ENCODE peak calls at places on chromosomes 2 and 18, in five cellular contexts. One of them, this sample, is unnamed.

GRCh38 chr2:127415593-127416485 is 2.4 kb upstream of the PROC start:
- DNase-seq in neuronal stem cell: peak; percentile 58
- DNase-seq in H1: no peak
- DNase-seq in H9: peak; percentile 94
- DNase-seq in IMR-90: no peak
- DNase-seq in this sample: peak; percentile 91

GRCh38 chr2:207046642-207047213 is 107.4 kb downstream of the CPO start:
- DNase-seq in neuronal stem cell: no peak
- DNase-seq in H9: no peak
- DNase-seq in IMR-90: no peak
- DNase-seq in H1: no peak
- DNase-seq in this sample: peak; percentile 26

GRCh38 chr2:230954738-230955137 is 29.7 kb upstream of the GPR55 start:
- DNase-seq in H1: no peak
- DNase-seq in IMR-90: no peak
- DNase-seq in neuronal stem cell: no peak
- DNase-seq in H9: no peak
- DNase-seq in this sample: no peak

GRCh38 chr2:142682528-142682927 is 194.9 kb upstream of the KYNU start:
- DNase-seq in H1: no peak
- DNase-seq in neuronal stem cell: no peak
- DNase-seq in IMR-90: peak; percentile 45
- DNase-seq in H9: no peak
- DNase-seq in this sample: no peak

GRCh38 chr18:27652480-27653121 is 467.5 kb upstream of the CHST9 start:
- DNase-seq in neuronal stem cell: no peak
- DNase-seq in IMR-90: no peak
- DNase-seq in H9: no peak
- DNase-seq in H1: no peak
- DNase-seq in this sample: no peak

GRCh38 chr18:58268849-58269248 is 224.8 kb downstream of the NEDD4L start:
- DNase-seq in neuronal stem cell: no peak
- DNase-seq in H9: no peak
- DNase-seq in IMR-90: peak; percentile 55
- DNase-seq in H1: no peak
- DNase-seq in this sample: peak; percentile 75

GRCh38 chr2:97741251-97741650 is 27.9 kb downstream of the ZAP70 start:
- DNase-seq in IMR-90: no peak
- DNase-seq in H1: no peak
- DNase-seq in H9: no peak
- DNase-seq in neuronal stem cell: no peak
- DNase-seq in this sample: no peak

GRCh38 chr2:232142049-232142448 is 180.5 kb downstream of the DIS3L2 start:
- DNase-seq in neuronal stem cell: peak; percentile 21
- DNase-seq in H1: no peak
- DNase-seq in IMR-90: peak; percentile 31
- DNase-seq in H9: peak; percentile 52
- DNase-seq in this sample: peak; percentile 68

GRCh38 chr2:101766871-101767739 is 69.6 kb downstream of the MAP4K4 start:
- DNase-seq in H1: no peak
- DNase-seq in neuronal stem cell: peak; percentile 81
- DNase-seq in IMR-90: peak; percentile 93
- DNase-seq in H9: no peak
- DNase-seq in this sample: peak; percentile 96

GRCh38 chr18:23822590-23823385 is 133.5 kb downstream of the LAMA3 start:
- DNase-seq in H9: no peak
- DNase-seq in IMR-90: peak; percentile 49
- DNase-seq in neuronal stem cell: no peak
- DNase-seq in H1: no peak
- DNase-seq in this sample: peak; percentile 85

GRCh38 chr2:173750332-173750731 is 214.8 kb downstream of the SP3 start:
- DNase-seq in H1: no peak
- DNase-seq in H9: peak; percentile 53
- DNase-seq in IMR-90: peak; percentile 25
- DNase-seq in neuronal stem cell: peak; percentile 33
- DNase-seq in this sample: peak; percentile 82

GRCh38 chr2:173751245-173751975 is 213.8 kb downstream of the SP3 start:
- DNase-seq in neuronal stem cell: no peak
- DNase-seq in H9: no peak
- DNase-seq in H1: no peak
- DNase-seq in IMR-90: no peak
- DNase-seq in this sample: peak; percentile 24

GRCh38 chr2:173753441-173753840 is 211.7 kb downstream of the SP3 start:
- DNase-seq in neuronal stem cell: no peak
- DNase-seq in H1: no peak
- DNase-seq in H9: no peak
- DNase-seq in IMR-90: no peak
- DNase-seq in this sample: no peak

GRCh38 chr2:173750831-173751230 is 214.3 kb downstream of the SP3 start:
- DNase-seq in H9: no peak
- DNase-seq in H1: no peak
- DNase-seq in IMR-90: no peak
- DNase-seq in neuronal stem cell: no peak
- DNase-seq in this sample: no peak

DNA sequence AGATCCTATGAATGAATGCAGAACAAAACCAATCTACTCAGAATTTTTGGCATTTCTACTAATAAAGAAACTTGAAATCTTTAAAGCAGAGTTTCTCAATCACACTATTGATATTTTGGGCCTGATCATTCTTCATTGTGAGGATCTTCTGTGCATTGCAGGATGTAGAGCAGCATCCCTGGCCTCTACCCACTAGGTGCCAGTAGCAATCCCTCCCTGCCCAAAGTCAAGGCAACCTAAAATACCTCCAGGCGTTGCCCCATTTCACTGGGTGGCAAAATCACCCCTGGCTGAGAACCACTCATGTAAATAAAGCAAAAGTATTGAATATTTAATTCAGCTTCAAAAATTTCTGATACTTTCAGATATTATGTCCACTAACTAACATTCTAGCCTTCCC is 213.0 kb downstream of the SP3 start:
- DNase-seq in neuronal stem cell: no peak
- DNase-seq in H1: no peak
- DNase-seq in IMR-90: no peak
- DNase-seq in H9: no peak
- DNase-seq in this sample: peak; percentile 31
- H2BK120ac ChIP-seq in neuronal stem cell: no peak overlapping the region
- H2BK120ac ChIP-seq in H1: no peak overlapping the region
- H2BK120ac ChIP-seq in IMR-90: no peak overlapping the region
- H2BK120ac ChIP-seq in H9: no peak overlapping the region
- H2BK120ac ChIP-seq in this sample: no peak overlapping the region

DNA sequence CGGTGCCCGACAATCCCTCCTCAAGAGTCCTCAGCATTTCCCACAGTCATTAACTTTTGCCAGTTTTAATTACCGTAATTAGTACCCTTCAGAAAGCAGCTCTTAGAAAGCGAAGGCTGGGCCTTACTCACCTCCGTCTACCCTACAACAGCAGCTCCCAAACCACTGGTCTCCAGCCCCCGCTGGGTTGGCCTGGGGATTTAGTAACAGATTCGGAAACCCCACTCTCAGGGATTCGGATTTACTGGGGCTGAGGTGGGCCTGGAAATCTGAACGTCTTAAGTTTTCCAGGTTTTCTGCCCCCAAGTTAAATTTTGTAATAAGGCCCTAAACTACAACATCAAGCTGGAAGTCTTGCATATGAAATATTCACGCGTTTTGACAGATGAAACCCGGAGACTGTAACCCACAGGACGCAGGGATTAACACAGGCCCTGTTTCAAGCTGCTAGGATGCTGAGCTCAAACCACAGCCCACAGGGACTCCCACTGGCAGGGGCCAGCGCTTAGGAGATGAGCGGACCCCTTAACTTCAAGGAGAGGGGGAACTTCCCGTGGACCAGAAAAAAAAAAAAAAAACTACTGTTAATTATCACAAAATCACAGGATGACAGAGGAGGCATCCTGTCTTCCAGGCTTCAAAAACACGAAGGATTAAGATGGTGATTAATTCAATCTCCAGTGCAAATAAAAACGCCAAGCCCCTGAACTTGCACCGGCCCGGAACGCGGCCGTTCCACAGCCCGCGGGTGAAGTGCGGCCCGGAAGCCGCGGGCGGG is 980 bp downstream of the ILKAP start:
- DNase-seq in neuronal stem cell: no peak
- DNase-seq in H1: no peak
- DNase-seq in H9: no peak
- DNase-seq in IMR-90: peak; percentile 18
- DNase-seq in this sample: peak; percentile 39
- H2BK120ac ChIP-seq in neuronal stem cell: no peak overlapping the region
- H2BK120ac ChIP-seq in H1: no peak overlapping the region
- H2BK120ac ChIP-seq in H9: no peak overlapping the region
- H2BK120ac ChIP-seq in IMR-90: no peak overlapping the region
- H2BK120ac ChIP-seq in this sample: no peak overlapping the region

GRCh38 chr2:69791045-69791444 is 38.4 kb upstream of the GMCL1 start:
- DNase-seq in H9: no peak
- DNase-seq in neuronal stem cell: no peak
- DNase-seq in H1: no peak
- DNase-seq in IMR-90: no peak
- DNase-seq in this sample: no peak

GRCh38 chr2:69789129-69789528 is 40.3 kb upstream of the GMCL1 start:
- DNase-seq in IMR-90: peak; percentile 94
- DNase-seq in H9: peak; percentile 43
- DNase-seq in H1: peak; percentile 13
- DNase-seq in neuronal stem cell: no peak
- DNase-seq in this sample: peak; percentile 98

GRCh38 chr2:69789762-69790600 is 39.5 kb upstream of the GMCL1 start:
- DNase-seq in neuronal stem cell: no peak
- DNase-seq in H1: no peak
- DNase-seq in H9: no peak
- DNase-seq in IMR-90: peak; percentile 39
- DNase-seq in this sample: peak; percentile 53

GRCh38 chr2:69786105-69786504 is 43.4 kb upstream of the GMCL1 start:
- DNase-seq in neuronal stem cell: no peak
- DNase-seq in H1: no peak
- DNase-seq in H9: no peak
- DNase-seq in IMR-90: no peak
- DNase-seq in this sample: no peak

DNA sequence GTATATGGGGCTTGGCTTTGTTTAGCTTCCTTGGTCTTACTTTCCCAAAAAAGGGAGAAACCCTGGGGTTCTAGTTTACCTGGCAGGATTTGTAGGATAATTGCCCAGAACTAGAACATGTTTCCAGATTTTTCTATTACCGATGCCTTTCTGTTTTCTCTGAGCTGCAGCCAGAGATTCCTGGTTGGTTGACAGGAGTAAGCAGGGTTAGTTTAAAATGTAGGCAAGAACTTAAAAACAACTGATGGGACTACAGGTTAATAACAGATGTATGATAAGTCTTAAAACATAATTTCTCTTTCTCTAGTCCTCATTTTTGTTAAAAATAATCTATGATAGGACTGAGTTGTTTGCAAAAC is 38.9 kb upstream of the GMCL1 start:
- DNase-seq in IMR-90: no peak
- DNase-seq in neuronal stem cell: no peak
- DNase-seq in H1: no peak
- DNase-seq in H9: no peak
- DNase-seq in this sample: no peak
- H2BK120ac ChIP-seq in IMR-90: peak overlapping the region; percentile 58
- H2BK120ac ChIP-seq in neuronal stem cell: no peak overlapping the region
- H2BK120ac ChIP-seq in H1: no peak overlapping the region
- H2BK120ac ChIP-seq in H9: no peak overlapping the region
- H2BK120ac ChIP-seq in this sample: no peak overlapping the region

GRCh38 chr2:10278029-10278762 is 24.5 kb upstream of the HPCAL1 start:
- DNase-seq in neuronal stem cell: no peak
- DNase-seq in IMR-90: peak; percentile 42
- DNase-seq in H1: no peak
- DNase-seq in H9: no peak
- DNase-seq in this sample: no peak

GRCh38 chr2:10277293-10278028 is 25.2 kb upstream of the HPCAL1 start:
- DNase-seq in H1: no peak
- DNase-seq in IMR-90: no peak
- DNase-seq in neuronal stem cell: no peak
- DNase-seq in H9: no peak
- DNase-seq in this sample: no peak

GRCh38 chr2:10279946-10280463 is 22.7 kb upstream of the HPCAL1 start:
- DNase-seq in H1: no peak
- DNase-seq in IMR-90: no peak
- DNase-seq in neuronal stem cell: no peak
- DNase-seq in H9: no peak
- DNase-seq in this sample: no peak

GRCh38 chr2:10279472-10279870 is 23.2 kb upstream of the HPCAL1 start:
- DNase-seq in H9: no peak
- DNase-seq in H1: no peak
- DNase-seq in IMR-90: no peak
- DNase-seq in neuronal stem cell: no peak
- DNase-seq in this sample: no peak

GRCh38 chr2:10278763-10279471 is 23.8 kb upstream of the HPCAL1 start:
- DNase-seq in H9: no peak
- DNase-seq in neuronal stem cell: no peak
- DNase-seq in IMR-90: no peak
- DNase-seq in H1: no peak
- DNase-seq in this sample: no peak
- H2BK120ac ChIP-seq in H9: no peak overlapping the region
- H2BK120ac ChIP-seq in neuronal stem cell: no peak overlapping the region
- H2BK120ac ChIP-seq in IMR-90: peak overlapping the region; percentile 17
- H2BK120ac ChIP-seq in H1: no peak overlapping the region
- H2BK120ac ChIP-seq in this sample: no peak overlapping the region

This sample was measured in mesendoderm.